ENCODE peak calls at places on chromosomes 7 and 10, in nine cellular contexts. Y, U, L, V, Z, X, S, M and E are unnamed samples.

GRCh38 chr7:1093916-1094508 is 6.1 kb downstream of the GPER1 start:
- DNase-seq in Y (no peak), U (peak; percentile 61), L (no peak), V (no peak), Z (no peak), X (no peak), S (peak; percentile 95), M (no peak), E (no peak)

GRCh38 chr7:47574473-47575328 is 7.2 kb downstream of the TNS3 start:
- DNase-seq in Y (peak; percentile 70), U (no peak), L (peak; percentile 40), V (no peak), Z (peak; percentile 84), X (no peak), S (no peak), M (no peak), E (no peak)

GRCh38 chr10:132515811-132516726 is 21.5 kb upstream of the INPP5A start:
- DNase-seq in Y (no peak), U (peak; percentile 71), L (peak; percentile 8), V (no peak), Z (no peak), X (peak; percentile 46), S (no peak), M (no peak), E (no peak)

GRCh38 chr7:108598153-108598552 is 28.5 kb downstream of the DNAJB9 start:
- DNase-seq in Y (no peak), U (no peak), L (no peak), V (no peak), Z (no peak), X (no peak), S (no peak), M (no peak), E (no peak)

GRCh38 chr10:118986815-118987790 is 42.4 kb upstream of the NANOS1 start:
- DNase-seq in Y (no peak), U (no peak), L (no peak), V (no peak), Z (no peak), X (no peak), S (no peak), M (no peak), E (no peak)

GRCh38 chr10:1661861-1662260 is 75.5 kb downstream of the ADARB2 start:
- DNase-seq in Y (no peak), U (peak; percentile 86), L (no peak), V (no peak), Z (no peak), X (peak; percentile 11), S (no peak), M (no peak), E (no peak)

GRCh38 chr7:155811560-155811894 is 736 bp downstream of the SHH start:
- DNase-seq in Y (no peak), U (no peak), L (peak; percentile 70), V (no peak), Z (no peak), X (peak; percentile 73), S (no peak), M (no peak), E (no peak)

GRCh38 chr7:32670105-32670504 is 174.8 kb downstream of the AVL9 start:
- DNase-seq in Y (no peak), U (no peak), L (peak; percentile 31), V (peak; percentile 74), Z (peak; percentile 45), X (peak; percentile 59), S (peak; percentile 29), M (no peak), E (no peak)

GRCh38 chr7:6680146-6680545 is 26.6 kb downstream of the ZNF12 start:
- DNase-seq in Y (no peak), U (no peak), L (no peak), V (no peak), Z (no peak), X (no peak), S (no peak), M (no peak), E (no peak)

GRCh38 chr10:69123306-69123746 is 652 bp upstream of the VPS26A start:
- DNase-seq in Y (peak; percentile 65), U (no peak), L (peak; percentile 58), V (peak; percentile 57), Z (peak; percentile 71), X (no peak), S (no peak), M (no peak), E (peak; percentile 46)

GRCh38 chr10:132449826-132450211 is 52.8 kb downstream of the PWWP2B start:
- DNase-seq in Y (no peak), U (peak; percentile 84), L (no peak), V (no peak), Z (no peak), X (no peak), S (no peak), M (peak; percentile 19), E (no peak)

GRCh38 chr10:22823109-22823508 is 104.7 kb upstream of the ARMC3 start:
- DNase-seq in Y (no peak), U (no peak), L (no peak), V (no peak), Z (peak; percentile 85), X (no peak), S (no peak), M (no peak), E (no peak)

GRCh38 chr10:580796-581195 is 108.7 kb downstream of the DIP2C start:
- DNase-seq in Y (no peak), U (no peak), L (no peak), V (no peak), Z (peak; percentile 97), X (no peak), S (no peak), M (no peak), E (no peak)

GRCh38 chr10:48363617-48364355 is 57.3 kb downstream of the MAPK8 start:
- DNase-seq in Y (peak; percentile 48), U (no peak), L (peak; percentile 29), V (peak; percentile 31), Z (peak; percentile 80), X (peak; percentile 48), S (peak; percentile 66), M (peak; percentile 12), E (peak; percentile 32)

GRCh38 chr7:73308074-73308664 is 457 bp downstream of the NSUN5 start:
- DNase-seq in Y (no peak), U (no peak), L (no peak), V (no peak), Z (no peak), X (peak; percentile 71), S (no peak), M (no peak), E (no peak)

GRCh38 chr10:7988985-7989384 is 65.5 kb upstream of the GATA3 start:
- DNase-seq in Y (no peak), U (no peak), L (no peak), V (peak; percentile 22), Z (no peak), X (peak; percentile 58), S (no peak), M (no peak), E (no peak)

GRCh38 chr10:84163992-84164391 is 9.6 kb upstream of the GPR15LG start:
- DNase-seq in Y (no peak), U (no peak), L (no peak), V (no peak), Z (no peak), X (no peak), S (no peak), M (no peak), E (no peak)
- H3K4me1 ChIP-seq in Y (no peaks in the 10 kb centered on the region), U (no peaks in the 10 kb centered on the region), L (no peaks in the 10 kb centered on the region), V (no peaks in the 10 kb centered on the region), Z (no peaks in the 10 kb centered on the region), X (peaks cover under 1% of the 10 kb centered on the region), S (no peaks in the 10 kb centered on the region), M (no peaks in the 10 kb centered on the region), E (no peaks in the 10 kb centered on the region)

DNA sequence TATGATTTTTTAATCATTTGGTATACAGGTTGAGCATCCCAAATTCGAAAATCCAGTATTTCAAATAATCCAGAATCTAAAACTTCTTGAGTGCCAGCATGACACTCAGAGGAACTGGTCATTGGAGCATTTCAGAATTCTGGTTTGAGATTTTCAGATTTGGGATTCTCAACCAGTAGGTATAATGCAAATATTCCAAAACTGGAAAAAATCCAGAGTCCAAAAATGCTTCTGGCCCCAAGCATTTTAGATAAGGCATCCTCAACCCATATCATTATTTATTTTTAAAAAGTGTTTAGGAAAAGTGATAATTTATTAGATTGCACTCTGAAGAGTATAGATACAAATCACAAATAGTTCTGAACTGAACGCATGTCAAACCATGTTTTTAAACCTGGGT is 120.7 kb downstream of the VPS50 start:
- DNase-seq in Y (no peak), U (no peak), L (no peak), V (no peak), Z (no peak), X (no peak), S (no peak), M (no peak), E (no peak)
- H3K36me3 ChIP-seq in Y (no peaks in the 10 kb centered on the region), U (peaks cover 5% of the 10 kb centered on the region), L (peaks cover 56% of the 10 kb centered on the region), V (no peaks in the 10 kb centered on the region), Z (no peaks in the 10 kb centered on the region), X (no peaks in the 10 kb centered on the region), S (no peaks in the 10 kb centered on the region), M (peaks cover 77% of the 10 kb centered on the region), E (no peaks in the 10 kb centered on the region)

DNA sequence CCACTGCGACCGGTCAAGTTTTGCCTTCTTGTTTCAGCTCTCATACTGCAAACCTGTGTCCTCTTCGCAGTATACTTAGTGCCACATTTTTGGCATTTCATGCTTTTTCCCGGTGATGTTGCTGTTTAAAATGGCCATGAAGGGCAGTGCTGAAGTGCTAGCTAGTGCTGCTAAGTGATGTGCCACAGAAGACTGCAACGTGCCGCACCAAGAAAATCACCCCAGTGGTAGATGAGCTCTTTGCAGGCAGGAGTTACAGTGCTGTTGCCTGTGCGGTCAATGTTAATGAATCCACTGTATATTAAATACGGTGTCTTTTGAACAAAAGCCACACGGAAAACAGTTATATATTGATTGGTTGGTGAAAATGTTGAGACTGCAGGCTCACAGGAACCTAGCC is 120.3 kb downstream of the ANLN start:
- DNase-seq in Y (no peak), U (no peak), L (no peak), V (no peak), Z (no peak), X (peak; percentile 61), S (no peak), M (no peak), E (no peak)
- TF ChIP-seq CTCF in Y (no peak), U (no peak), L (no peak), V (no peak), Z (no peak), X (peak; percentile 58), S (no peak), M (no peak), E (no peak)

GRCh38 chr10:63521389-63522128 is at the start of gene REEP3:
- DNase-seq in Y (peak; percentile 56), U (peak; percentile 93), L (peak; percentile 61), V (peak; percentile 67), Z (peak; percentile 75), X (peak; percentile 91), S (peak; percentile 65), M (peak; percentile 76), E (peak; percentile 51)

GRCh38 chr10:63518690-63519288 is 2.4 kb upstream of the REEP3 start:
- DNase-seq in Y (no peak), U (no peak), L (no peak), V (no peak), Z (no peak), X (no peak), S (no peak), M (no peak), E (no peak)

GRCh38 chr10:63515002-63515763 is 6.0 kb upstream of the REEP3 start:
- DNase-seq in Y (no peak), U (no peak), L (no peak), V (no peak), Z (peak; percentile 33), X (peak; percentile 73), S (no peak), M (no peak), E (no peak)

GRCh38 chr10:63520463-63521388 is 475 bp upstream of the REEP3 start:
- DNase-seq in Y (peak; percentile 59), U (no peak), L (peak; percentile 78), V (peak; percentile 76), Z (peak; percentile 28), X (peak; percentile 86), S (no peak), M (peak; percentile 80), E (peak; percentile 57)

GRCh38 chr10:63516207-63516606 is 5.0 kb upstream of the REEP3 start:
- DNase-seq in Y (no peak), U (no peak), L (no peak), V (no peak), Z (no peak), X (no peak), S (no peak), M (no peak), E (no peak)
- H3K4me1 ChIP-seq in Y (peaks cover 24% of the 10 kb centered on the region), U (peaks cover 30% of the 10 kb centered on the region), L (peaks cover 72% of the 10 kb centered on the region), V (no peaks in the 10 kb centered on the region), Z (peaks cover 8% of the 10 kb centered on the region), X (peaks cover 5% of the 10 kb centered on the region), S (peaks cover 15% of the 10 kb centered on the region), M (peaks cover 55% of the 10 kb centered on the region), E (peaks cover 7% of the 10 kb centered on the region)